ENCODE peak calls at places on chromosomes 1 and 21, in four cellular contexts. M is mesenchymal stem cell, D is IMR-90, F is H1. L is an unnamed sample.

GRCh38 chr1:111199881-111200801 is at the start of gene DENND2D:
- DNase-seq in M (no peak), D (no peak), F (no peak), L (no peak)

GRCh38 chr1:100353988-100354387 is 1.7 kb downstream of the CDC14A start:
- DNase-seq in M (peak), D (peak), F (no peak), L (no peak)

GRCh38 chr1:43799656-43800629 is 92.6 kb downstream of the ST3GAL3 start:
- DNase-seq in M (peak), D (peak), F (no peak), L (no peak)

GRCh38 chr1:170967042-170967910 is 31.9 kb downstream of the MROH9 start:
- DNase-seq in M (peak), D (peak), F (no peak), L (peak)

GRCh38 chr1:23530089-23530749 is 814 bp downstream of the E2F2 start:
- DNase-seq in M (no peak), D (no peak), F (no peak), L (no peak)

GRCh38 chr1:1194723-1195122 is 11.7 kb downstream of the TNFRSF18 start:
- DNase-seq in M (no peak), D (peak), F (no peak), L (no peak)

GRCh38 chr21:38861989-38862683 is 56.4 kb downstream of the ETS2 start:
- DNase-seq in M (no peak), D (no peak), F (no peak), L (no peak)

GRCh38 chr1:38622197-38622596 is 237.4 kb downstream of the RRAGC start:
- DNase-seq in M (no peak), D (no peak), F (no peak), L (no peak)

GRCh38 chr1:236868625-236869467 is 73.8 kb downstream of the MTR start:
- DNase-seq in M (peak), D (peak), F (no peak), L (peak)

GRCh38 chr21:34865922-34866271 is 183.2 kb downstream of the RUNX1 start:
- DNase-seq in M (peak), D (no peak), F (peak), L (no peak)
- H3K14ac ChIP-seq in M (no peak), D (peak), F (no peak), L (no peak)

DNA sequence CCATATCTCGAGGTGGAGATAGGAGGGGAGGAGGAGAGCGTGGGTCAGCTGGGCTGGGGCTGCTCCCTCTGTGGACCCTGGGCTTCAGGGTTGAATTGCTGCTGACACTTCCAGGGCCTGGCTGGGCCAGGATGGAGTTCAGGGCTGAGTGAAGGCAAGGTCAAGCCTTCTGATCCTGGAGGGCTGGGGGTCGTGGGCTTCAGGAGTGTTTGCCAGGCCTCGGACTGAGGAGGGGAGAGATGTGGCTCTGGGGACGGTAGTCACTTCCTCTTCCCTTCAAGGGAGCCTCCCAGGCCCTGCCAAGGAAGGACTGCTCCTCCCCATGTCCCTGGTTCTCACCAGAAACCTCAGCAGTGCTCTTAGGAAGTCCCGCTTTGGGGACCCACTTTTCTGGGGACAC is 12.1 kb upstream of the FAM131C start:
- DNase-seq in M (no peak), D (no peak), F (no peak), L (no peak)
- H2BK15ac ChIP-seq in M (no peak), D (peak), F (no peak), L (peak)

DNA sequence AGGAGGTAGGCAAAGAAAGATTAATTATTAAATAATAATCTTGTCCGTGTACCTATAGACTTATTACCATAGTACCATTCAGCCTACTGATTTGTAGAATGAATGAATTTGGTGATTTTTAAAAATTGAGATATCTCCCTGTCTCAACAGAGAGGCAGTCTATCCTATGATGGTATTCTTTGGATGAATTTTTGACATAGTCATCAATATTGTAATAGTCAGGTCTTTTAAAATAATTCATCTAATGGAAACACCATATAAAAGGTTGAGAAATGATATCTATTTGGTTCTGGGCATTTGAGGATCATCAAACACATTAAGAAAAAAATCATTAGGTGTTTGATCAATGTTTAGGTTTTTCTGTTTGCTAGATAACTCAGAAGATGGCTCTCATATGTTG is 35.6 kb upstream of the MAB21L3 start:
- DNase-seq in M (no peak), D (no peak), F (no peak), L (no peak)
- H3K4me3 ChIP-seq in M (no peak), D (no peak), F (no peak), L (no peak)

DNA sequence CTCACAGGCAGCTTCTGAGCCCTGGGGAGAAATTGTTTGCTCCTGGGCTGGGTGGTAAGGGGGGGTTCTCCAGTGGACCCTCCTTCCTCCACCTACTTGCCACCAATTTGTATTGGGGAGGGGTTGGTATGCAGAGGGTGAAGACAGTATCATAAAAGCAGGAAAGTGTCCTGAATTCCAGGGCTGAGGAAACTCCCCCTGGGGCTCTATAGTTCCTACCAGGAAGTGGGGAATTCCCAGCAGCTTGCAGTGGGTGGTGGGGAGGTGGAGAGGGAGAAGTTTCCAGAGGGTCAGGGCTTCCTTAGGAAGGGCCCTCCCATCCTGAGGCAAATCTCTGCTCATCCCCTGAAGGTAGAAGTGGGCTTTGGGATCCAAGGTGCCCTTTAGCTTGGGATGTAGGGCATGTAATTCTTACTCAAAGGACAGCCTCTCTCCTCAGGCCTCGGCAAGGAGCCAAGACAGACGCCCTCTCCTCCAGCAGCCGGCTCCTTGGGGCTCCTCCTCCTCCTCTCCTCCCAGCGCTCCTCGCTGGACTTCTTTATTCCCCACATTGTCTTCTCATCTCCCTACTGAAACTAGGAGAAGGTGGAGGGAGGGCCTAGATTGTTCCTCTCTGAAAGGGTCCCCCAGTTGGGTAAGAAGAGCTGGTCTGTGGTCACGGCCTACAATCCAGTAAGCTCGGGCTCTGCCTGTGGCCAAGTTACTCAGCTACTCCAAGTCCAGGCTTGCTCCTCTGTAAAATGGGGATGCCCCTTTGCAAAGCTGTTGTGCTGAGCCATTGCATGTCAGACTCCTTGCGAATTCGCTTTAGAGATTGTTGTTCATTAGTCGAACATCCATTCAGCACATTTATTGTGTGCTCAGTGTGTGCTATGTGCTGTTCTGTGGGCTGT is 17.9 kb upstream of the CSF1 start:
- DNase-seq in M (peak), D (peak), F (no peak), L (no peak)
- H3K14ac ChIP-seq in M (no peak), D (peak), F (no peak), L (no peak)

DNA sequence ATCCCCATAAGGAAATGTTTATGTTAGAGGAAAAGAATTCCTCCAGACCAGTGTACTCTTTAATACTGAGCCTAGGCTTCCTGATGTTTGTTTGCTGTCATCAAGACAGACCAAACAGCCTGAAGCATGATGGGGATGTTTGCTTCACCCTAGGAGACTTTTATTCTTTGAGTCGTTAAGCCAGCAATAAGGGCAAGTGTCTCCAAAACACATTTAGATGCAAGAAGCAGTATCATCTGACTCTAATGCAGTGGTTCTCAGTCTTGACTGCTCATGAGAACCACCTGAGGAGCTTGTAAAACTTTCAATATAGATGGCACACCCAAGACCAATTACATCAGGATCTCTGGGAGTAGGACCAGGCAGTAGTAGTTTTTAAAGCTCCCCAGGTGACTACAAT is 33.2 kb downstream of the UBE2U start:
- DNase-seq in M (no peak), D (no peak), F (no peak), L (no peak)
- H2BK15ac ChIP-seq in M (no peak), D (no peak), F (no peak), L (no peak)

GRCh38 chr1:156582388-156583022 is 3.0 kb downstream of the TTC24 start:
- DNase-seq in M (no peak), D (no peak), F (no peak), L (no peak)
- H3K4me3 ChIP-seq in M (no peak), D (no peak), F (no peak), L (no peak)

GRCh38 chr1:65359888-65360287 is 50.5 kb downstream of the DNAJC6 start:
- DNase-seq in M (no peak), D (no peak), F (no peak), L (no peak)
- H3K14ac ChIP-seq in M (no peak), D (no peak), F (no peak), L (no peak)

GRCh38 chr1:8879348-8880067 is 1.0 kb upstream of the ENO1 start:
- DNase-seq in M (no peak), D (no peak), F (no peak), L (no peak)
- H2BK15ac ChIP-seq in M (peak), D (peak), F (no peak), L (peak)

DNA sequence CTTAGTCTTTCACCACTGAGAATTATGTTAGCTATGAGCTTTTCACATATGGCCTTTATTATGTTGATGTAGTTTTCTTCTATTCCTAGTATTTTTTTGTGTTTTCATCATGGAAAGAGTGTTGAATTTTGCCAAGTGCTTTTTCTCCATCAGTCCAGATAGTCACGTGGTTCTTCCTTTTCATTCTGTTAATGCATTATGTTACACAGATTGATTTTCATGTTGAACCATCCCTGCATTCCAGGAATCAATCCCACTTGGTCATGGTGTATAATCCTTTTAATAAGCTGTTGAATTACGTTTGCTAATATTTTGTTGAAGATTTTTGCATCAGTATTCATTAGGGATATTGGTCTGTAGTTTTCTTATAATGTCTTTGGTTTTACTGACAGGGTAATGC is 17.7 kb downstream of the FHAD1 start:
- DNase-seq in M (no peak), D (no peak), F (no peak), L (no peak)
- H3K4me3 ChIP-seq in M (no peak), D (no peak), F (no peak), L (no peak)

L was measured in neuronal stem cell.